ENCODE peak calls at places on chromosome 19, in six cellular contexts. One of them, this sample, is unnamed.

GRCh38 chr19:1035998-1036621 is 3.8 kb upstream of the ABCA7 start:
- DNase-seq in GM13976: no peak
- DNase-seq in H1: no peak
- DNase-seq in tibial nerve: no peak
- DNase-seq in lower leg skin: no peak
- DNase-seq in nephron progenitor cell: no peak
- DNase-seq in this sample: no peak

GRCh38 chr19:29255006-29255405 is 42.1 kb upstream of the UQCRFS1 start:
- DNase-seq in GM13976: no peak
- DNase-seq in H1: no peak
- DNase-seq in lower leg skin: no peak
- DNase-seq in tibial nerve: no peak
- DNase-seq in nephron progenitor cell: no peak
- DNase-seq in this sample: no peak

GRCh38 chr19:41705393-41706174 is 2.8 kb upstream of the CEACAM5 start:
- DNase-seq in lower leg skin: no peak
- DNase-seq in GM13976: peak
- DNase-seq in H1: no peak
- DNase-seq in nephron progenitor cell: peak
- DNase-seq in tibial nerve: no peak
- DNase-seq in this sample: no peak

GRCh38 chr19:55452381-55453325 is 8.8 kb downstream of the ISOC2 start:
- DNase-seq in H1: no peak
- DNase-seq in lower leg skin: peak
- DNase-seq in GM13976: no peak
- DNase-seq in nephron progenitor cell: peak
- DNase-seq in tibial nerve: peak
- DNase-seq in this sample: peak

GRCh38 chr19:609001-609340 is 19.3 kb downstream of the HCN2 start:
- DNase-seq in GM13976: no peak
- DNase-seq in tibial nerve: no peak
- DNase-seq in H1: no peak
- DNase-seq in nephron progenitor cell: no peak
- DNase-seq in lower leg skin: peak
- DNase-seq in this sample: no peak

GRCh38 chr19:38488811-38489481 is 55.5 kb downstream of the RYR1 start:
- DNase-seq in tibial nerve: no peak
- DNase-seq in lower leg skin: no peak
- DNase-seq in GM13976: no peak
- DNase-seq in H1: no peak
- DNase-seq in nephron progenitor cell: no peak
- DNase-seq in this sample: no peak

GRCh38 chr19:11480927-11481776 is at the start of gene ELAVL3:
- DNase-seq in nephron progenitor cell: peak
- DNase-seq in GM13976: peak
- DNase-seq in H1: no peak
- DNase-seq in tibial nerve: no peak
- DNase-seq in lower leg skin: no peak
- DNase-seq in this sample: peak

GRCh38 chr19:2624537-2625091 is 77.9 kb downstream of the GNG7 start:
- DNase-seq in lower leg skin: no peak
- DNase-seq in H1: no peak
- DNase-seq in nephron progenitor cell: peak
- DNase-seq in GM13976: peak
- DNase-seq in tibial nerve: no peak
- DNase-seq in this sample: no peak

GRCh38 chr19:42132851-42133528 is 744 bp upstream of the POU2F2 start:
- DNase-seq in tibial nerve: peak
- DNase-seq in nephron progenitor cell: peak
- DNase-seq in lower leg skin: peak
- DNase-seq in H1: peak
- DNase-seq in GM13976: peak
- DNase-seq in this sample: peak

GRCh38 chr19:11138659-11139526 is 16.7 kb downstream of the SPC24 start:
- DNase-seq in H1: no peak
- DNase-seq in GM13976: peak
- DNase-seq in tibial nerve: peak
- DNase-seq in lower leg skin: peak
- DNase-seq in nephron progenitor cell: peak
- DNase-seq in this sample: no peak

GRCh38 chr19:19257836-19258588 is 15.1 kb downstream of the TM6SF2 start:
- DNase-seq in lower leg skin: no peak
- DNase-seq in tibial nerve: no peak
- DNase-seq in GM13976: no peak
- DNase-seq in H1: no peak
- DNase-seq in nephron progenitor cell: no peak
- DNase-seq in this sample: no peak

GRCh38 chr19:54523403-54523802 is 20.8 kb downstream of the LAIR2 start:
- DNase-seq in H1: no peak
- DNase-seq in nephron progenitor cell: no peak
- DNase-seq in tibial nerve: no peak
- DNase-seq in GM13976: no peak
- DNase-seq in lower leg skin: no peak
- DNase-seq in this sample: no peak

GRCh38 chr19:18975011-18975410 is 34.0 kb upstream of the HOMER3 start:
- DNase-seq in lower leg skin: no peak
- DNase-seq in tibial nerve: no peak
- DNase-seq in H1: no peak
- DNase-seq in GM13976: no peak
- DNase-seq in nephron progenitor cell: no peak
- DNase-seq in this sample: no peak

DNA sequence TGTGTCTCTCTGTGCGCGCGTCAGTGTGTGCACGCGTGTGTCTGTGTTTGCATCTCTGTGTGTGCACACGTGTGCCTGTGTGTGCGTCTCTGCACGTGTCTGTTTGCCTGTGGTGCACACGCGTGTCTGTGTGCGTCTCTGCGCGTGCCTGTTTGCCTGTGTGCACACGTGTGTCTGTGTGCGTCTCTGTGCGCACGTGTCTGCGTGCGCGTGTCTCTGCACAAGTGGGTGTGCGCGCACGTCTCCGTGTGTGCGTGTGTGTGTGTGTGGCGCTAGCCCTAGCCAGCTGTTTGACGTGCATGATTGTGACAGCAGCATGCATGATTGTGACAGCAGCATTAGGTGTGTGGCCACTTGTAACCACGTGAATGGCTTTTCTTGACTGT is 31.1 kb downstream of the ZNF146 start:
- DNase-seq in H1: no peak
- DNase-seq in nephron progenitor cell: no peak
- DNase-seq in tibial nerve: no peak
- DNase-seq in GM13976: peak
- DNase-seq in lower leg skin: no peak
- DNase-seq in this sample: no peak
- TF ChIP-seq CTCF in H1: no peak
- TF ChIP-seq CTCF in nephron progenitor cell: no peak
- TF ChIP-seq CTCF in tibial nerve: no peak
- TF ChIP-seq CTCF in GM13976: no peak
- TF ChIP-seq CTCF in lower leg skin: no peak
- TF ChIP-seq CTCF in this sample: no peak

GRCh38 chr19:48615145-48616040 is 517 bp upstream of the FAM83E start:
- DNase-seq in tibial nerve: no peak
- DNase-seq in H1: no peak
- DNase-seq in lower leg skin: no peak
- DNase-seq in nephron progenitor cell: no peak
- DNase-seq in GM13976: no peak
- DNase-seq in this sample: no peak
- TF ChIP-seq CTCF in tibial nerve: no peak
- TF ChIP-seq CTCF in H1: no peak
- TF ChIP-seq CTCF in lower leg skin: no peak
- TF ChIP-seq CTCF in nephron progenitor cell: no peak
- TF ChIP-seq CTCF in GM13976: no peak
- TF ChIP-seq CTCF in this sample: no peak

GRCh38 chr19:27861411-27861975 is 1351.5 kb downstream of the UQCRFS1 start:
- DNase-seq in lower leg skin: no peak
- DNase-seq in GM13976: no peak
- DNase-seq in nephron progenitor cell: no peak
- DNase-seq in tibial nerve: no peak
- DNase-seq in H1: no peak
- DNase-seq in this sample: no peak
- TF ChIP-seq CTCF in lower leg skin: no peak
- TF ChIP-seq CTCF in GM13976: no peak
- TF ChIP-seq CTCF in nephron progenitor cell: no peak
- TF ChIP-seq CTCF in tibial nerve: no peak
- TF ChIP-seq CTCF in H1: no peak
- TF ChIP-seq CTCF in this sample: no peak

GRCh38 chr19:34556500-34556899 is 74.9 kb downstream of the WTIP start:
- DNase-seq in lower leg skin: no peak
- DNase-seq in nephron progenitor cell: peak
- DNase-seq in H1: no peak
- DNase-seq in tibial nerve: no peak
- DNase-seq in GM13976: no peak
- DNase-seq in this sample: no peak
- TF ChIP-seq CTCF in lower leg skin: no peak
- TF ChIP-seq CTCF in nephron progenitor cell: peak
- TF ChIP-seq CTCF in H1: peak
- TF ChIP-seq CTCF in tibial nerve: no peak
- TF ChIP-seq CTCF in GM13976: no peak
- TF ChIP-seq CTCF in this sample: peak

GRCh38 chr19:4123615-4124568 is at the start of gene MAP2K2:
- DNase-seq in H1: peak
- DNase-seq in GM13976: peak
- DNase-seq in tibial nerve: peak
- DNase-seq in nephron progenitor cell: peak
- DNase-seq in lower leg skin: peak
- DNase-seq in this sample: peak

GRCh38 chr19:4121815-4122214 is 2.1 kb downstream of the MAP2K2 start:
- DNase-seq in GM13976: no peak
- DNase-seq in nephron progenitor cell: no peak
- DNase-seq in H1: no peak
- DNase-seq in tibial nerve: no peak
- DNase-seq in lower leg skin: no peak
- DNase-seq in this sample: no peak

GRCh38 chr19:4120531-4120930 is 3.4 kb downstream of the MAP2K2 start:
- DNase-seq in nephron progenitor cell: no peak
- DNase-seq in tibial nerve: no peak
- DNase-seq in lower leg skin: no peak
- DNase-seq in H1: no peak
- DNase-seq in GM13976: no peak
- DNase-seq in this sample: no peak

GRCh38 chr19:4120933-4121612 is 2.8 kb downstream of the MAP2K2 start:
- DNase-seq in tibial nerve: no peak
- DNase-seq in GM13976: no peak
- DNase-seq in lower leg skin: no peak
- DNase-seq in H1: no peak
- DNase-seq in nephron progenitor cell: no peak
- DNase-seq in this sample: no peak

GRCh38 chr19:4122480-4122879 is 1.4 kb downstream of the MAP2K2 start:
- DNase-seq in H1: no peak
- DNase-seq in tibial nerve: no peak
- DNase-seq in nephron progenitor cell: no peak
- DNase-seq in GM13976: no peak
- DNase-seq in lower leg skin: no peak
- DNase-seq in this sample: no peak
- TF ChIP-seq CTCF in H1: no peak
- TF ChIP-seq CTCF in tibial nerve: no peak
- TF ChIP-seq CTCF in nephron progenitor cell: no peak
- TF ChIP-seq CTCF in GM13976: no peak
- TF ChIP-seq CTCF in lower leg skin: no peak
- TF ChIP-seq CTCF in this sample: no peak

GRCh38 chr19:6832412-6832811 is 55.0 kb upstream of the ADGRE1 start:
- DNase-seq in GM13976: no peak
- DNase-seq in lower leg skin: no peak
- DNase-seq in tibial nerve: no peak
- DNase-seq in H1: no peak
- DNase-seq in nephron progenitor cell: no peak
- DNase-seq in this sample: no peak
- TF ChIP-seq CTCF in GM13976: no peak
- TF ChIP-seq CTCF in lower leg skin: no peak
- TF ChIP-seq CTCF in tibial nerve: no peak
- TF ChIP-seq CTCF in H1: no peak
- TF ChIP-seq CTCF in nephron progenitor cell: no peak
- TF ChIP-seq CTCF in this sample: no peak

GRCh38 chr19:49222011-49222410 is 64.4 kb downstream of the TRPM4 start:
- DNase-seq in GM13976: no peak
- DNase-seq in H1: no peak
- DNase-seq in lower leg skin: no peak
- DNase-seq in nephron progenitor cell: no peak
- DNase-seq in tibial nerve: no peak
- DNase-seq in this sample: no peak

GRCh38 chr19:49223472-49223871 is 65.9 kb downstream of the TRPM4 start:
- DNase-seq in H1: no peak
- DNase-seq in tibial nerve: no peak
- DNase-seq in GM13976: no peak
- DNase-seq in lower leg skin: no peak
- DNase-seq in nephron progenitor cell: no peak
- DNase-seq in this sample: no peak

GRCh38 chr19:49222528-49222927 is 64.9 kb downstream of the TRPM4 start:
- DNase-seq in H1: no peak
- DNase-seq in tibial nerve: no peak
- DNase-seq in GM13976: no peak
- DNase-seq in lower leg skin: no peak
- DNase-seq in nephron progenitor cell: no peak
- DNase-seq in this sample: no peak

GRCh38 chr19:49229416-49229815 is 71.8 kb downstream of the TRPM4 start:
- DNase-seq in H1: no peak
- DNase-seq in tibial nerve: no peak
- DNase-seq in GM13976: no peak
- DNase-seq in nephron progenitor cell: no peak
- DNase-seq in lower leg skin: no peak
- DNase-seq in this sample: no peak

DNA sequence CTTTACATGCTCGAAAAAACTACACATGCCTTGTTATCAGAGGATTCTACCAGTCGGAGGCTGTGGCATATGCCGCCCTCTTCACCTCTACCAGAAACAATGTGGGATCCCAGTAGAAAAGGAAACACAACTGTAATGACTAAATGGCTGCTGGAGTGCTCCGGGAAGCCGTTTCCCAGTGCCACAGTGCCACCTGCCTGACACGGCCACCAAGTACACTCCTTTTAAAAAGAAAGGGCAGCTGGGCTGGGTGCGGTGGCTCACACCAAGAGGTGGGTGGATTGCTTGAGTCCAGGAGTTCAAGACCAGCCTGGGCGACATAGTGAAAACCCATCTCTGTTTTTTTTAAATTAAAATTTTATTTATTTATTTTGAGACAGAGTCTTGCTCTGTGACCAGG is 67.3 kb downstream of the TRPM4 start:
- DNase-seq in tibial nerve: no peak
- DNase-seq in nephron progenitor cell: peak
- DNase-seq in lower leg skin: no peak
- DNase-seq in H1: peak
- DNase-seq in GM13976: no peak
- DNase-seq in this sample: peak
- TF ChIP-seq CTCF in tibial nerve: no peak
- TF ChIP-seq CTCF in nephron progenitor cell: peak
- TF ChIP-seq CTCF in lower leg skin: no peak
- TF ChIP-seq CTCF in H1: peak
- TF ChIP-seq CTCF in GM13976: peak
- TF ChIP-seq CTCF in this sample: peak

DNA sequence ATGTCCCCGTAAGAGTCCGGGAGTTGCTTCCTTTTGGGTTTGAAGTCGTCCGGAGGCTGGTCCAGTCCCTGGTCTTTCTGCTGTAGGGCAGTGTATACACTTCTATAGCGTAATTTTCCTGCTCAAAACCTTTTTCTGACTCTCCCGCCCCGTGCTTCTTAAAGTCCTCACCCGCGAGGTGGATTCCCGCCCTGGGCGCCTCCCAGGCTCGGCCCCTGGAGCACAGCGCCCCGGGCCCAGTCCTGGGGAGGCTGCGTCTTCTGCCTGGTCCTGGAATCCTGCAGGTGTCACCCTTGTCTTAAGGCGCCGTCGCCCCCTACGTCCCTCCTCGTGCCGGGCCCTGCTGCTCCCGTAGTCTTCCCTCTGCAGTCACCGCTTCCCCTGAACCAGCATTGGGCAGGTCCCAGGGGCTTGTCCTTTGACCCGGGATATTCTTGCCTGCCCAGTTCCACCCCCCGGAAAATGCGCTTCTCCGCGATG is 34.4 kb upstream of the ZNF808 start:
- DNase-seq in nephron progenitor cell: peak
- DNase-seq in lower leg skin: no peak
- DNase-seq in GM13976: peak
- DNase-seq in H1: peak
- DNase-seq in tibial nerve: no peak
- DNase-seq in this sample: no peak
- TF ChIP-seq CTCF in nephron progenitor cell: no peak
- TF ChIP-seq CTCF in lower leg skin: no peak
- TF ChIP-seq CTCF in GM13976: no peak
- TF ChIP-seq CTCF in H1: peak
- TF ChIP-seq CTCF in tibial nerve: no peak
- TF ChIP-seq CTCF in this sample: no peak

This sample was measured in D721Med.